ENCODE peak calls at places on chromosomes 2 and 18, in ten cellular contexts. D is CD8-positive, alpha-beta T cell; Z is mesenchymal stem cell; J is left ventricle myocardium inferior; M is aorta; F is thoracic aorta; X is OCI-LY7; O is endothelial cell of umbilical vein; V is GM23248; Y is body of pancreas. N is an unnamed sample. For H3K36me3, the result is how much of the 10 kb centered on the place peaks cover.

GRCh38 chr2:71895320-71896161 is 252.1 kb downstream of the CYP26B1 start:
- DNase-seq in D (no peak), Z (no peak), J (no peak), M (no peak), F (no peak), X (no peak), O (no peak), V (no peak), Y (no peak), N (peak)

GRCh38 chr2:98944786-98945185 is 8.8 kb upstream of the CRACDL start:
- DNase-seq in D (no peak), Z (peak), J (no peak), M (no peak), F (no peak), X (no peak), O (no peak), V (peak), Y (no peak), N (no peak)

GRCh38 chr2:54720563-54720962 is 2.9 kb upstream of the EML6 start:
- DNase-seq in D (no peak), Z (no peak), J (no peak), M (no peak), F (no peak), X (no peak), O (no peak), V (peak), Y (peak), N (no peak)

GRCh38 chr2:144362401-144362800 is 157.5 kb downstream of the ZEB2 start:
- DNase-seq in D (no peak), Z (no peak), J (no peak), M (no peak), F (no peak), X (no peak), O (no peak), V (peak), Y (no peak), N (no peak)

GRCh38 chr2:202831241-202831997 is 40.1 kb downstream of the ICA1L start:
- DNase-seq in D (no peak), Z (peak), J (no peak), M (no peak), F (no peak), X (peak), O (peak), V (peak), Y (no peak), N (peak)

GRCh38 chr2:43707255-43707654 is 31.0 kb upstream of the C1GALT1C1L start:
- DNase-seq in D (no peak), Z (peak), J (peak), M (no peak), F (peak), X (no peak), O (peak), V (peak), Y (peak), N (no peak)

GRCh38 chr2:25309402-25309801 is 32.3 kb downstream of the DNMT3A start:
- DNase-seq in D (peak), Z (peak), J (peak), M (no peak), F (no peak), X (peak), O (peak), V (peak), Y (peak), N (no peak)

GRCh38 chr2:235614900-235615712 is 121.3 kb downstream of the AGAP1 start:
- DNase-seq in D (no peak), Z (peak), J (peak), M (peak), F (peak), X (no peak), O (peak), V (peak), Y (no peak), N (peak)

GRCh38 chr2:215238485-215239098 is 73.3 kb upstream of the ATIC start:
- DNase-seq in D (no peak), Z (no peak), J (no peak), M (no peak), F (no peak), X (no peak), O (no peak), V (peak), Y (no peak), N (no peak)

GRCh38 chr2:51638811-51639210 is 606.9 kb upstream of the NRXN1 start:
- DNase-seq in D (no peak), Z (no peak), J (no peak), M (no peak), F (no peak), X (no peak), O (no peak), V (no peak), Y (no peak), N (no peak)

GRCh38 chr2:241049739-241050623 is 51.6 kb downstream of the SNED1 start:
- DNase-seq in D (no peak), Z (peak), J (no peak), M (peak), F (no peak), X (no peak), O (peak), V (no peak), Y (no peak), N (peak)

GRCh38 chr2:241052677-241053360 is 49.3 kb downstream of the MTERF4 start:
- DNase-seq in D (no peak), Z (no peak), J (no peak), M (peak), F (no peak), X (no peak), O (no peak), V (no peak), Y (no peak), N (no peak)

GRCh38 chr2:241048949-241049343 is 50.5 kb downstream of the SNED1 start:
- DNase-seq in D (no peak), Z (no peak), J (no peak), M (no peak), F (no peak), X (no peak), O (no peak), V (no peak), Y (no peak), N (no peak)

GRCh38 chr2:241051578-241052487 is 50.3 kb downstream of the MTERF4 start:
- DNase-seq in D (no peak), Z (no peak), J (peak), M (peak), F (no peak), X (no peak), O (no peak), V (no peak), Y (peak), N (peak)

GRCh38 chr2:241050624-241051577 is 51.2 kb downstream of the MTERF4 start:
- DNase-seq in D (no peak), Z (no peak), J (no peak), M (no peak), F (no peak), X (peak), O (no peak), V (no peak), Y (no peak), N (no peak)
- H3K36me3 ChIP-seq in D (under half), Z (half or more), J (under half), M (under half), F (half or more), X (under half), O (under half), V (under half), Y (under half), N (under half)

GRCh38 chr2:179277429-179278196 is 13.0 kb upstream of the SESTD1 start:
- DNase-seq in D (no peak), Z (no peak), J (no peak), M (no peak), F (no peak), X (no peak), O (no peak), V (no peak), Y (no peak), N (no peak)

GRCh38 chr2:179275280-179276013 is 10.8 kb upstream of the SESTD1 start:
- DNase-seq in D (no peak), Z (peak), J (no peak), M (no peak), F (no peak), X (no peak), O (no peak), V (peak), Y (no peak), N (no peak)

GRCh38 chr2:179272406-179273192 is 8.0 kb upstream of the SESTD1 start:
- DNase-seq in D (no peak), Z (no peak), J (no peak), M (no peak), F (no peak), X (no peak), O (peak), V (peak), Y (no peak), N (no peak)

GRCh38 chr2:179273461-179273962 is 8.9 kb upstream of the SESTD1 start:
- DNase-seq in D (no peak), Z (no peak), J (no peak), M (no peak), F (no peak), X (no peak), O (no peak), V (no peak), Y (no peak), N (no peak)

DNA sequence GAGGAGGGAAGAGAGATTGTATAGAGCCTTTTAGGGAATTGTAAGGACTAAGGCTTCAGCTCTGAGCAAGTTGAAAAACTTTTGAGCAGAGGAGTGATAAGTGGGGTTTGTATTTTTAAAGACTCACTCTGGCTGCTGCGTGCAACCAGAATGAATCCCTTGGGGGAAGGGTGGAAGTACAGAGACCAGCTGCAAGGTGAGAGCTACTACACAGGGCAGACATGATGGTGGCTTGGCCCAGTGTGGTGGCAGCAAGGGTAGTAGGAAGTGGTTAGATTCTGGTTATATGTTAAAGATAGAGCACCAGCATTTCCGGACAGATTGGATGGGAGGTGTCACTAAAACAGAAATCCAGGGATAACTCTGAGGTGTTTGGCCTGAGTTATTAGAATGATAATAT is 10.1 kb upstream of the SESTD1 start:
- DNase-seq in D (no peak), Z (peak), J (no peak), M (no peak), F (no peak), X (peak), O (no peak), V (no peak), Y (no peak), N (no peak)
- H3K4me3 ChIP-seq in D (no peak), Z (no peak), J (no peak), M (no peak), F (no peak), X (no peak), O (no peak), V (no peak), Y (no peak), N (no peak)

GRCh38 chr18:76983184-76983583 is 149.4 kb downstream of the MBP start:
- DNase-seq in D (peak), Z (peak), J (peak), M (peak), F (peak), X (peak), O (peak), V (peak), Y (peak), N (peak)

GRCh38 chr18:76983613-76984051 is 149.0 kb downstream of the MBP start:
- DNase-seq in D (no peak), Z (no peak), J (no peak), M (no peak), F (no peak), X (no peak), O (no peak), V (no peak), Y (no peak), N (peak)

GRCh38 chr18:76985951-76986236 is 146.7 kb downstream of the MBP start:
- DNase-seq in D (no peak), Z (no peak), J (no peak), M (no peak), F (no peak), X (no peak), O (no peak), V (no peak), Y (no peak), N (no peak)

GRCh38 chr18:76985156-76985950 is 147.2 kb downstream of the MBP start:
- DNase-seq in D (no peak), Z (no peak), J (no peak), M (no peak), F (no peak), X (no peak), O (no peak), V (no peak), Y (no peak), N (peak)

GRCh38 chr18:76984193-76985155 is 148.1 kb downstream of the MBP start:
- DNase-seq in D (no peak), Z (no peak), J (no peak), M (no peak), F (no peak), X (no peak), O (no peak), V (no peak), Y (no peak), N (peak)
- H3K27ac ChIP-seq in D (no peak), Z (no peak), J (no peak), M (no peak), F (no peak), X (no peak), O (no peak), V (no peak), Y (no peak), N (no peak)

GRCh38 chr2:130162968-130163367 is 18.1 kb upstream of the CCDC74B start:
- DNase-seq in D (no peak), Z (no peak), J (no peak), M (no peak), F (no peak), X (no peak), O (no peak), V (no peak), Y (no peak), N (no peak)

GRCh38 chr2:130169896-130170295 is 11.5 kb downstream of the SMPD4 start:
- DNase-seq in D (no peak), Z (no peak), J (no peak), M (no peak), F (no peak), X (no peak), O (no peak), V (no peak), Y (no peak), N (no peak)

GRCh38 chr2:130165293-130166016 is 15.9 kb downstream of the SMPD4 start:
- DNase-seq in D (no peak), Z (no peak), J (no peak), M (no peak), F (no peak), X (no peak), O (no peak), V (no peak), Y (no peak), N (no peak)
- H3K36me3 ChIP-seq in D (under half), Z (half or more), J (half or more), M (under half), F (under half), X (half or more), O (under half), V (under half), Y (under half), N (under half)

N was measured in Peyer's patch.